ENCODE peak calls at places on chromosomes 3 and 15, in eight cellular contexts. I, Q, F, H, V, N, R and M are unnamed samples.

GRCh38 chr3:13568515-13568995 is 19.6 kb downstream of the FBLN2 start:
- DNase-seq in I (no peak), Q (no peak), F (no peak), H (no peak), V (no peak), N (no peak), R (no peak), M (no peak)

GRCh38 chr15:41928637-41929620 is 35.1 kb upstream of the SPTBN5 start:
- DNase-seq in I (no peak), Q (no peak), F (peak), H (no peak), V (no peak), N (no peak), R (no peak), M (no peak)

GRCh38 chr3:183968846-183969245 is 48.8 kb downstream of the ABCC5 start:
- DNase-seq in I (no peak), Q (peak), F (no peak), H (no peak), V (no peak), N (no peak), R (no peak), M (no peak)

GRCh38 chr15:38461089-38461833 is 7.3 kb downstream of the FAM98B start:
- DNase-seq in I (peak), Q (peak), F (peak), H (no peak), V (no peak), N (no peak), R (no peak), M (peak)

GRCh38 chr15:72460393-72460792 is 13.7 kb upstream of the ARIH1 start:
- DNase-seq in I (no peak), Q (no peak), F (no peak), H (no peak), V (no peak), N (no peak), R (no peak), M (no peak)

GRCh38 chr3:64462203-64463120 is 225.3 kb downstream of the ADAMTS9 start:
- DNase-seq in I (peak), Q (peak), F (peak), H (no peak), V (no peak), N (no peak), R (no peak), M (peak)

GRCh38 chr3:161081675-161082462 is 23.3 kb downstream of the B3GALNT1 start:
- DNase-seq in I (no peak), Q (no peak), F (peak), H (no peak), V (no peak), N (no peak), R (no peak), M (peak)

GRCh38 chr3:55097441-55097840 is 169.6 kb upstream of the LRTM1 start:
- DNase-seq in I (no peak), Q (no peak), F (no peak), H (no peak), V (no peak), N (no peak), R (no peak), M (no peak)

GRCh38 chr3:14592836-14593235 is 52.7 kb upstream of the GRIP2 start:
- DNase-seq in I (no peak), Q (no peak), F (no peak), H (no peak), V (no peak), N (no peak), R (no peak), M (no peak)

GRCh38 chr15:59242649-59243048 is 36.0 kb downstream of the LDHAL6B start:
- DNase-seq in I (no peak), Q (no peak), F (no peak), H (no peak), V (no peak), N (no peak), R (no peak), M (no peak)

GRCh38 chr3:192685801-192686200 is 41.5 kb downstream of the FGF12 start:
- DNase-seq in I (no peak), Q (no peak), F (no peak), H (no peak), V (no peak), N (no peak), R (peak), M (no peak)

GRCh38 chr15:88900982-88901418 is 5.7 kb upstream of the HAPLN3 start:
- DNase-seq in I (no peak), Q (no peak), F (no peak), H (no peak), V (no peak), N (no peak), R (no peak), M (no peak)

GRCh38 chr3:168807426-168807825 is 711.7 kb upstream of the GOLIM4 start:
- DNase-seq in I (no peak), Q (no peak), F (no peak), H (no peak), V (no peak), N (no peak), R (no peak), M (no peak)